ENCODE peak calls at places on chromosome 18, in five cellular contexts. L is mesenchymal stem cell, U is spleen, W is GM23248, Q is K562. N is an unnamed sample.

GRCh38 chr18:74994502-74995403 is 214.2 kb downstream of the PTGR3 start:
- DNase-seq in L (peak; percentile 54), U (no peak), W (peak; percentile 28), Q (no peak), N (no peak)

GRCh38 chr18:45677408-45677807 is 46.6 kb upstream of the SLC14A1 start:
- DNase-seq in L (no peak), U (no peak), W (no peak), Q (no peak), N (no peak)

GRCh38 chr18:22935431-22935830 is 2.3 kb downstream of the RBBP8 start:
- DNase-seq in L (no peak), U (no peak), W (no peak), Q (peak; percentile 21), N (no peak)

GRCh38 chr18:79935925-79936324 is 15.5 kb downstream of the SLC66A2 start:
- DNase-seq in L (no peak), U (peak; percentile 35), W (no peak), Q (no peak), N (no peak)

GRCh38 chr18:29226201-29226600 is 1049.3 kb upstream of the CDH2 start:
- DNase-seq in L (no peak), U (no peak), W (no peak), Q (no peak), N (no peak)

GRCh38 chr18:23784811-23785245 is 95.6 kb downstream of the LAMA3 start:
- DNase-seq in L (peak; percentile 41), U (no peak), W (peak; percentile 86), Q (no peak), N (no peak)

GRCh38 chr18:46415532-46415931 is 241.5 kb downstream of the LOXHD1 start:
- DNase-seq in L (no peak), U (no peak), W (no peak), Q (no peak), N (no peak)

GRCh38 chr18:62458346-62458745 is 64.5 kb upstream of the ZCCHC2 start:
- DNase-seq in L (no peak), U (no peak), W (no peak), Q (no peak), N (no peak)

GRCh38 chr18:37565138-37565984 is at the start of gene CELF4:
- DNase-seq in L (peak; percentile 43), U (peak; percentile 74), W (peak; percentile 41), Q (no peak), N (no peak)

GRCh38 chr18:48488388-48488850 is 50.4 kb upstream of the CTIF start:
- DNase-seq in L (peak; percentile 73), U (no peak), W (peak; percentile 87), Q (peak; percentile 14), N (no peak)

GRCh38 chr18:74453011-74453571 is 4.0 kb downstream of the DIPK1C start:
- DNase-seq in L (no peak), U (no peak), W (no peak), Q (no peak), N (no peak)

GRCh38 chr18:77645170-77645872 is 395.7 kb downstream of the GALR1 start:
- DNase-seq in L (no peak), U (no peak), W (no peak), Q (no peak), N (no peak)

GRCh38 chr18:76565238-76566173 is 70.5 kb upstream of the ZNF516 start:
- DNase-seq in L (peak; percentile 92), U (peak; percentile 84), W (peak; percentile 96), Q (peak; percentile 27), N (peak; percentile 43)

GRCh38 chr18:75066223-75066622 is 142.7 kb downstream of the PTGR3 start:
- DNase-seq in L (no peak), U (no peak), W (no peak), Q (no peak), N (no peak)

GRCh38 chr18:48409591-48410094 is 460 bp upstream of the ZBTB7C start:
- DNase-seq in L (no peak), U (peak; percentile 77), W (peak; percentile 40), Q (no peak), N (no peak)

GRCh38 chr18:55779711-55780590 is 192.0 kb upstream of the TCF4 start:
- DNase-seq in L (peak; percentile 50), U (peak; percentile 84), W (peak; percentile 71), Q (peak; percentile 31), N (no peak)

GRCh38 chr18:74856967-74857366 is 259.3 kb downstream of the ZNF407 start:
- DNase-seq in L (no peak), U (no peak), W (no peak), Q (no peak), N (no peak)

GRCh38 chr18:31241900-31242409 is 76.0 kb upstream of the DSG1 start:
- DNase-seq in L (peak; percentile 7), U (no peak), W (no peak), Q (peak; percentile 57), N (peak; percentile 35)

GRCh38 chr18:68735498-68736343 is 20.8 kb upstream of the TMX3 start:
- DNase-seq in L (peak; percentile 59), U (no peak), W (peak; percentile 82), Q (peak; percentile 31), N (no peak)

DNA sequence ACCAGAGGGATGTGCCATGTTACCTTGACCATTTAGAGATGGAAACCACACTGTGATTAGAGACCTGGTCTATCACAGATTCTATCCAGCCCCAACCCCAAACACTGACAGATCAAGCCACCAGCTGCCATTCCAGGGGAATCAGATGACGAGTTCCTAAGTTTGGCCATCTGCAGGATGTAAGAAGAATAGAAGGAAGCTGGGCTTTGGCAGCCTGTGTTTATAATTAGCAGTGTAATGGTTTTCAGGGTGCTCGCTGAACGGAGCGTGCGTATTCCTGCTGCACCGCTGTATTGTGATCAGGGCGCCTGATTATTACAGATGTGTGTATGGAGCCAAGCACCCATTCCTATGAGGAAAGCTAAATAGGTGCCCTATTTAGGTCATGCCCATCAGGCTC is 138.1 kb downstream of the LRRC30 start:
- DNase-seq in L (no peak), U (no peak), W (no peak), Q (no peak), N (no peak)
- H3K27ac ChIP-seq in L (no peak overlapping the region), U (peak overlapping the region; percentile 27), W (no peak overlapping the region), Q (no peak overlapping the region), N (no peak overlapping the region)

DNA sequence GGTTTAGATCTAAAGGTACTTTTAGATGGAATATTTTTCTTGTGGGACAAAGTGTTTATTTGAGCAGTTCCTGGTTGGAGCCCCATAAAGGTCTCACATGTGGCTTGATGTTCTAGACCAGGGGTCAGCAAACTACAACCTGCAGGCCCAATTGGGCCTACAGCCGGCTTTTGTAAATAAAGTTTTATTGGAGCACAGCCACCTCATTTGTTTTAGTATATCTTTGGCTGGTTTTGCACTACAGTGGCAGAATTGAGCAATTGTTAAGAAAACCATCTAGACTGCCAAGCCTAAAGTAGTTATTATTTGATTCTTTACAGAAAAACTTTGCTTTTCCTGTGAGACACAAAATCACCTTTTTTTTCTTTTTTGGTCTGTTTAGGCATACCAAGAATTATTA is 41.6 kb downstream of the NDC80 start:
- DNase-seq in L (no peak), U (no peak), W (no peak), Q (no peak), N (no peak)
- H3K4me3 ChIP-seq in L (no peak overlapping the region), U (no peak overlapping the region), W (no peak overlapping the region), Q (no peak overlapping the region), N (no peak overlapping the region)

GRCh38 chr18:54737986-54738385 is 90.3 kb upstream of the RAB27B start:
- DNase-seq in L (peak; percentile 59), U (no peak), W (peak; percentile 75), Q (no peak), N (no peak)
- H3K4me1 ChIP-seq in L (no peaks in the 10 kb centered on the region), U (no peaks in the 10 kb centered on the region), W (peaks cover 47% of the 10 kb centered on the region), Q (no peaks in the 10 kb centered on the region), N (no peaks in the 10 kb centered on the region)

GRCh38 chr18:56789004-56789888 is 138.1 kb downstream of the WDR7 start:
- DNase-seq in L (peak; percentile 23), U (no peak), W (peak; percentile 41), Q (peak; percentile 48), N (peak; percentile 9)
- H3K27ac ChIP-seq in L (no peak overlapping the region), U (no peak overlapping the region), W (no peak overlapping the region), Q (no peak overlapping the region), N (no peak overlapping the region)

GRCh38 chr18:43846302-43846701 is 569.0 kb upstream of the SYT4 start:
- DNase-seq in L (no peak), U (no peak), W (no peak), Q (no peak), N (no peak)
- H3K4me3 ChIP-seq in L (no peak overlapping the region), U (no peak overlapping the region), W (no peak overlapping the region), Q (no peak overlapping the region), N (no peak overlapping the region)

GRCh38 chr18:907880-908512 is 3.3 kb downstream of the ADCYAP1 start:
- DNase-seq in L (no peak), U (no peak), W (no peak), Q (no peak), N (no peak)

GRCh38 chr18:905948-906415 is 1.3 kb downstream of the ADCYAP1 start:
- DNase-seq in L (no peak), U (no peak), W (no peak), Q (no peak), N (no peak)

GRCh38 chr18:907171-907879 is 2.7 kb downstream of the ADCYAP1 start:
- DNase-seq in L (no peak), U (no peak), W (peak; percentile 21), Q (no peak), N (no peak)

GRCh38 chr18:905307-905947 is 756 bp downstream of the ADCYAP1 start:
- DNase-seq in L (no peak), U (no peak), W (no peak), Q (no peak), N (no peak)

DNA sequence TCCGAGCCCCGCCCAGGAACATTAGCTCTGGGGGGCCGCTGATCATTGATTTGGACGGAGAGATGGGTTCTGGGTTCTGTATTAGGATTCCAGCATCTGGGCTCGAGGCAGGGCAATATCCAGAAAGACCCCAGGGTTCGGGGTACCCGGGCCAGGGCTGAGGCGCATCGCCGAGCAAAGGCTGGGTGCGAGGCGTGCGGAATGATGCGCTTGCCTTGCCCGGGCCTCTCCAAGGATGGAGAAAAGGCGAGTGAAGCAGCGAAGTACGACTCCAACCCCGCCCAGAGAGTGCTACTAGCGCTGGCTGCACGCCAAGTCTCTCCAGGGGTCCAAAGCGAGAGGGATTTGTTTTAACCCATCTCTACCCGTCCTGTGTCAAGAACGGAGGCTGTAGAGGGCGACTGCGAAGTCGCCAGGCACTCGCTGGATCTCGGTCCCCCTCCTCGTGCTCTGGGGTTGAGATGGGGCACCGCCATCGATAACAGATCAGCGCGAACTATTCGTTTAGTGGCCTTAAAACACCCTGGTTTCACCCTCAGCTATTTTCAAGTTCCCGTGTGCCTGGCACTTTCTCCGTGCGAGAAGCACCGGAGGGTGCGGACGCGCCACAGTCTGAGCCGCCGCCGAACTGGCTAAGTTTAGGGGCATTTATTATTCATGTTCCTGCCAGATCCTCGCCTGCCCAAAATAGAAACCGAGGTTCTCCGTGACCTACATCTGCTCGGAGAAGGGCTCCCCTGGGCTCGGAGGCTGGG is 1.9 kb downstream of the ADCYAP1 start:
- DNase-seq in L (no peak), U (no peak), W (peak; percentile 3), Q (no peak), N (no peak)
- H3K4me1 ChIP-seq in L (peaks cover 41% of the 10 kb centered on the region), U (peaks cover 53% of the 10 kb centered on the region), W (no peaks in the 10 kb centered on the region), Q (no peaks in the 10 kb centered on the region), N (peaks cover 6% of the 10 kb centered on the region)

GRCh38 chr18:50666536-50666935 is 106.6 kb downstream of the MAPK4 start:
- DNase-seq in L (no peak), U (no peak), W (no peak), Q (no peak), N (no peak)

GRCh38 chr18:50662775-50663383 is 103.0 kb downstream of the MAPK4 start:
- DNase-seq in L (no peak), U (no peak), W (no peak), Q (no peak), N (no peak)

GRCh38 chr18:50665519-50665918 is 105.6 kb downstream of the MAPK4 start:
- DNase-seq in L (no peak), U (no peak), W (no peak), Q (no peak), N (no peak)

GRCh38 chr18:50663626-50664441 is 103.9 kb downstream of the MAPK4 start:
- DNase-seq in L (no peak), U (no peak), W (no peak), Q (no peak), N (no peak)

GRCh38 chr18:50665015-50665414 is 105.1 kb downstream of the MAPK4 start:
- DNase-seq in L (no peak), U (no peak), W (no peak), Q (no peak), N (no peak)
- H3K27ac ChIP-seq in L (no peak overlapping the region), U (no peak overlapping the region), W (no peak overlapping the region), Q (no peak overlapping the region), N (no peak overlapping the region)

N was measured in iPS DF 6.9.